ENCODE peak calls at places on chromosomes 16 and 17, in five cellular contexts. H is H1, M is K562, G is GM12878, N is HepG2. P is an unnamed sample.

GRCh38 chr17:56441331-56441730 is 152.2 kb upstream of the NOG start:
- DNase-seq in H (no peak), M (no peak), G (no peak), N (no peak), P (no peak)

GRCh38 chr16:57141822-57142631 is 43.8 kb downstream of the PSME3IP1 start:
- DNase-seq in H (no peak), M (no peak), G (no peak), N (no peak), P (no peak)

GRCh38 chr17:50661348-50661747 is 26.7 kb downstream of the ABCC3 start:
- DNase-seq in H (no peak), M (peak; percentile 48), G (no peak), N (no peak), P (no peak)

GRCh38 chr17:76678330-76678729 is 32.4 kb downstream of the MXRA7 start:
- DNase-seq in H (no peak), M (peak; percentile 3), G (no peak), N (no peak), P (no peak)

GRCh38 chr16:24130494-24131085 is 125.5 kb upstream of the CACNG3 start:
- DNase-seq in H (no peak), M (no peak), G (no peak), N (no peak), P (no peak)

GRCh38 chr16:19410435-19411153 is 7.1 kb upstream of the TMC5 start:
- DNase-seq in H (peak; percentile 47), M (no peak), G (no peak), N (no peak), P (no peak)

GRCh38 chr17:59897090-59897489 is 4.2 kb downstream of the RPS6KB1 start:
- DNase-seq in H (no peak), M (no peak), G (no peak), N (no peak), P (no peak)

GRCh38 chr17:57121308-57122042 is 36.4 kb downstream of the AKAP1 start:
- DNase-seq in H (no peak), M (peak; percentile 54), G (no peak), N (no peak), P (no peak)

GRCh38 chr17:9472094-9472493 is 103.5 kb downstream of the STX8 start:
- DNase-seq in H (no peak), M (no peak), G (no peak), N (no peak), P (no peak)

GRCh38 chr17:81941484-81942166 is 4.5 kb upstream of the PYCR1 start:
- DNase-seq in H (no peak), M (no peak), G (no peak), N (no peak), P (no peak)

GRCh38 chr16:23353440-23353839 is 51.3 kb downstream of the SCNN1B start:
- DNase-seq in H (no peak), M (no peak), G (no peak), N (no peak), P (no peak)

GRCh38 chr17:5468075-5468473 is 708 bp downstream of the DHX33 start:
- DNase-seq in H (no peak), M (peak; percentile 11), G (no peak), N (no peak), P (no peak)
- TF ChIP-seq SRF in H (no peak), M (no peak), G (no peak), N (no peak), P (no peak)

DNA sequence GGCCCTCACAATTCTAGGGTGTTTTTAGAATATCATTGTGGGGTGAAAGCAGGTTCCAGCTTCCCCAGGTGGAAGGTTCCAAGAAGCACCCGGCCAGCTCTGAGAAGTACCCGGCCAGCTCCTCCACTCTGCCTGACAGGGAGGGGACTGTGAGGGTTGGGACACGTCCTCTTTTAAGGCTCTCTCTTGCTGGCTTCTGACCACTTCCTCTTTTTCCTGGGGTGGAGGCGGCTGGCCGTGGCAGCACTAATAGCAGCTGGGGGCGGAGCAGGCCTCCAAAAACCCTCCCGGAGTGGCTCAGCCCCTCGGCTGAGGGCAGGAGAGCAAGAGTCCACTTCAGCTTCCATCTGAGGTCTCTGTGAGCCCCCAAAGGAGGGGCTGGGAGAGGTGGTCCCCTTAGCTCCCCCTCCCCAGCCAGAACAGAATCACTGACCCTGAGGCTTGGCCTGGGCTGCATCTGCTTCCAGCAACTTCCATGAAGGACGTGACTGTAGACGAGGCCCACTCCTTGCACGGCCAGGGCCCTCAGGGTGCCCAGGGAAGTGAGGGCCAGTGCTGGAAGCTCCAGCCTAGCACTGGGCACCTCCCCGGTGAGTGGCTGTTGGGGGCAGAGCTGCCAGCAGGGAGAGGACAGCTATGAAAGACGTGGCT is 26.7 kb upstream of the PLCG2 start:
- DNase-seq in H (no peak), M (peak; percentile 59), G (peak; percentile 72), N (no peak), P (no peak)
- TF ChIP-seq SRF in H (no peak), M (no peak), G (no peak), N (no peak), P (no peak)

DNA sequence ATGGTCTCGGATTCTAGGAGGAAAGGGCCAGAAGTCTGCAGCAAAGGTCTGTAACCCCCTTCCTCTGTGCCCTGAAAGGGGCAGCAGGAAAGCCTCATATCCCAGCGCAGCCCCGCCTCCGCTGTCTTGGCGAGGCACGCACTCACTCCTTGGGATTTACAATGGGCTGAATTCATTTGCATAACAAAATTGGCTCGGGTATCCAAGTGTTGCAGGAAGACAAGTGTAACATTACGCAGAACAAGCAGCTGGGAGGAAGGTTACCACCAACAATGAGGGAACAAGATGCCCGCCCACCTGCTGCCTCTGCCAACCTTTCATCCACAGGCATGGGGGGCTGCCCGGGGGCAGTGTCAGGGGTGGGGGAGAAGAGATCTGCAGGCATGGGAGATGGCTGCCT is 130.4 kb downstream of the MRM1 start:
- DNase-seq in H (peak; percentile 34), M (no peak), G (no peak), N (no peak), P (no peak)
- TF ChIP-seq SRF in H (no peak), M (no peak), G (no peak), N (no peak), P (no peak)

GRCh38 chr17:73987395-73987794 is 216.1 kb upstream of the RPL38 start:
- DNase-seq in H (no peak), M (no peak), G (no peak), N (no peak), P (no peak)

GRCh38 chr17:73988110-73988509 is 215.4 kb upstream of the RPL38 start:
- DNase-seq in H (no peak), M (no peak), G (no peak), N (no peak), P (no peak)

GRCh38 chr17:73989671-73990070 is 213.8 kb upstream of the RPL38 start:
- DNase-seq in H (no peak), M (no peak), G (no peak), N (no peak), P (no peak)

GRCh38 chr17:73990290-73990689 is 213.2 kb upstream of the RPL38 start:
- DNase-seq in H (no peak), M (no peak), G (no peak), N (no peak), P (no peak)

DNA sequence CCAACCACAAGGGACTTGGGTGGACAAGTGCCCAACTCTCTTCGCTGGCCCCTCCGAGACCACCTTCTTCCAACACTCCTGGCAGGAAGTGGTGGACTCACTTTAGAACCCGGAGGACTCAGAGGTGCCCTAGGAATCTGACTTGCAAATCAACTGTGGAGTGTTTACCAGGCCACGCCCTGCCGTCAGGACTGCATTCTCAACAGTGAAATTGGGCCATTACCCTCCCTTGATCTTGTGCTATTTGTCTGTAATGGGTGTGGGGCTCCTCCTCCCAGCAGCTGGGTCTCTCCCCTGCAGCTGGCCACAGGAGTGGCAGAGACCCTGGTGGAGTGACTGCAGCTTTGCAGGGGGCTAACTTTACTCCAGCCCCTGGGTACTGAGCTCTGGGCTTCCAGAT is 212.2 kb upstream of the RPL38 start:
- DNase-seq in H (no peak), M (no peak), G (no peak), N (no peak), P (no peak)
- TF ChIP-seq SRF in H (no peak), M (no peak), G (no peak), N (no peak), P (no peak)

GRCh38 chr17:4843451-4843850 is 10.3 kb downstream of the MINK1 start:
- DNase-seq in H (no peak), M (no peak), G (no peak), N (no peak), P (no peak)

GRCh38 chr17:4846635-4847390 is 13.7 kb downstream of the MINK1 start:
- DNase-seq in H (no peak), M (no peak), G (no peak), N (peak; percentile 70), P (no peak)

GRCh38 chr17:4849011-4849536 is 15.9 kb downstream of the MINK1 start:
- DNase-seq in H (peak; percentile 47), M (no peak), G (no peak), N (no peak), P (peak; percentile 12)

GRCh38 chr17:4842376-4842775 is 9.2 kb downstream of the MINK1 start:
- DNase-seq in H (no peak), M (no peak), G (no peak), N (no peak), P (no peak)

GRCh38 chr17:4845128-4845527 is 12.0 kb downstream of the MINK1 start:
- DNase-seq in H (no peak), M (no peak), G (no peak), N (no peak), P (no peak)
- TF ChIP-seq SRF in H (no peak), M (no peak), G (no peak), N (no peak), P (no peak)

GRCh38 chr17:73612074-73612473 is 32.2 kb downstream of the SDK2 start:
- DNase-seq in H (no peak), M (no peak), G (no peak), N (no peak), P (no peak)

GRCh38 chr17:73613271-73613941 is 30.8 kb downstream of the SDK2 start:
- DNase-seq in H (peak; percentile 62), M (no peak), G (no peak), N (no peak), P (no peak)

GRCh38 chr17:73610331-73610911 is 33.8 kb downstream of the SDK2 start:
- DNase-seq in H (no peak), M (no peak), G (no peak), N (no peak), P (no peak)

GRCh38 chr17:73609688-73610210 is 34.5 kb downstream of the SDK2 start:
- DNase-seq in H (no peak), M (no peak), G (no peak), N (no peak), P (no peak)

DNA sequence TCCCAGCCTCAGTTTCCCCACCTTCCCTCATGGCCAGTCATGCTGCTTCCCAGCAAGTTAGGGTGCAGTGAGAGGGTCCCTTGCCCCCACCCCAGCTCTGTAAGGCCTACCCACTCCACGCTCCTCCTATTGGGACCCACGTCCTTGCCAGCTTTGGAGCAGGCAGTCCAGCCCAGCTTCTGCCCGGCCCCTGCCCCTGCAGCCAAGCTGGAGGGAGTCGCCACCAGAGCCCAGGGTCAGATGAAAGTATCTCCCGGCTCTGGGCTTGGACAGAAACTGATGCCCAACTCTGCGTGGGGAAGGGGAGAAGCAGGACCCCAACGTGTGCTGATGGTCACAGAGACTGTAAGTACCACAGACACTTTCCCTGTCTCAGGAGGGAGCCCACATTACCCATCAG is 32.6 kb downstream of the SDK2 start:
- DNase-seq in H (no peak), M (no peak), G (no peak), N (no peak), P (no peak)
- TF ChIP-seq SRF in H (no peak), M (no peak), G (no peak), N (no peak), P (no peak)